ENCODE peak calls at places on chromosome 2, in four cellular contexts. L is fibroblast of pulmonary artery, A is kidney epithelial cell, I is Panc1. K is an unnamed sample.

GRCh38 chr2:50143822-50144575 is 887.9 kb downstream of the NRXN1 start:
- DNase-seq in I (peak), L (peak), A (peak), K (peak)

GRCh38 chr2:15158117-15158516 is 403.0 kb downstream of the NBAS start:
- DNase-seq in I (no peak), L (no peak), A (no peak), K (no peak)

GRCh38 chr2:175007510-175007909 is 2.3 kb upstream of the CHN1 start:
- DNase-seq in A (no peak), L (no peak), I (no peak), K (no peak)

GRCh38 chr2:217946071-217946470 is 56.7 kb downstream of the TNS1 start:
- DNase-seq in A (no peak), L (no peak), I (no peak), K (no peak)

GRCh38 chr2:48250943-48251342 is 279.0 kb upstream of the STON1 start:
- DNase-seq in A (no peak), L (peak), I (no peak), K (peak)

GRCh38 chr2:165293439-165294420 is 54.5 kb downstream of the SCN2A start:
- DNase-seq in I (peak), A (peak), L (peak), K (peak)

GRCh38 chr2:196183172-196183473 is 11.7 kb upstream of the STK17B start:
- DNase-seq in I (no peak), A (no peak), L (no peak), K (no peak)

GRCh38 chr2:108542071-108542470 is 7.8 kb downstream of the LIMS1 start:
- DNase-seq in I (no peak), L (peak), A (no peak), K (peak)

GRCh38 chr2:157837851-157838441 is 38.2 kb downstream of the ACVR1 start:
- DNase-seq in A (no peak), L (peak), I (no peak), K (peak)

GRCh38 chr2:177252808-177253531 is 11.6 kb downstream of the NFE2L2 start:
- DNase-seq in A (no peak), L (no peak), I (no peak), K (no peak)

GRCh38 chr2:102809291-102810189 is 47.7 kb downstream of the TMEM182 start:
- DNase-seq in A (no peak), I (no peak), L (no peak), K (no peak)

GRCh38 chr2:105375001-105375561 is 23.8 kb downstream of the FHL2 start:
- DNase-seq in A (no peak), L (peak), I (no peak), K (peak)

GRCh38 chr2:170822885-170823799 is 6.5 kb downstream of the GAD1 start:
- DNase-seq in I (no peak), L (no peak), A (no peak), K (no peak)

GRCh38 chr2:136407113-136407951 is 289.4 kb upstream of the CXCR4 start:
- DNase-seq in L (no peak), I (no peak), A (no peak), K (no peak)

GRCh38 chr2:234335676-234336228 is 161.1 kb downstream of the ARL4C start:
- DNase-seq in A (no peak), I (no peak), L (peak), K (peak)

GRCh38 chr2:64929329-64929728 is 59.9 kb upstream of the SLC1A4 start:
- DNase-seq in L (no peak), I (no peak), A (no peak), K (no peak)

GRCh38 chr2:100416397-100416938 is 1.0 kb downstream of the CHST10 start:
- DNase-seq in L (no peak), A (no peak), I (no peak), K (no peak)

GRCh38 chr2:173720310-173720709 is 244.9 kb downstream of the SP3 start:
- DNase-seq in I (no peak), L (peak), A (no peak), K (peak)
- TF ChIP-seq CTCF in I (no peak), L (peak), A (no peak), K (peak)

GRCh38 chr2:204340511-204340910 is 204.8 kb upstream of the PARD3B start:
- DNase-seq in I (no peak), A (no peak), L (no peak), K (peak)
- H3K4me3 ChIP-seq in I (no peak), A (no peak), L (peak), K (no peak)

GRCh38 chr2:98026292-98026691 is 30.5 kb upstream of the TMEM131 start:
- DNase-seq in I (no peak), A (no peak), L (no peak), K (no peak)

GRCh38 chr2:98026927-98027522 is 31.3 kb upstream of the TMEM131 start:
- DNase-seq in A (no peak), I (no peak), L (no peak), K (no peak)

GRCh38 chr2:98027535-98027934 is 31.8 kb upstream of the TMEM131 start:
- DNase-seq in L (no peak), A (no peak), I (no peak), K (no peak)

GRCh38 chr2:98027955-98028593 is 32.3 kb upstream of the TMEM131 start:
- DNase-seq in A (no peak), L (peak), I (no peak), K (peak)

GRCh38 chr2:98025481-98026037 is 29.8 kb upstream of the TMEM131 start:
- DNase-seq in I (no peak), A (no peak), L (no peak), K (no peak)
- TF ChIP-seq CTCF in I (no peak), A (no peak), L (no peak), K (peak)

DNA sequence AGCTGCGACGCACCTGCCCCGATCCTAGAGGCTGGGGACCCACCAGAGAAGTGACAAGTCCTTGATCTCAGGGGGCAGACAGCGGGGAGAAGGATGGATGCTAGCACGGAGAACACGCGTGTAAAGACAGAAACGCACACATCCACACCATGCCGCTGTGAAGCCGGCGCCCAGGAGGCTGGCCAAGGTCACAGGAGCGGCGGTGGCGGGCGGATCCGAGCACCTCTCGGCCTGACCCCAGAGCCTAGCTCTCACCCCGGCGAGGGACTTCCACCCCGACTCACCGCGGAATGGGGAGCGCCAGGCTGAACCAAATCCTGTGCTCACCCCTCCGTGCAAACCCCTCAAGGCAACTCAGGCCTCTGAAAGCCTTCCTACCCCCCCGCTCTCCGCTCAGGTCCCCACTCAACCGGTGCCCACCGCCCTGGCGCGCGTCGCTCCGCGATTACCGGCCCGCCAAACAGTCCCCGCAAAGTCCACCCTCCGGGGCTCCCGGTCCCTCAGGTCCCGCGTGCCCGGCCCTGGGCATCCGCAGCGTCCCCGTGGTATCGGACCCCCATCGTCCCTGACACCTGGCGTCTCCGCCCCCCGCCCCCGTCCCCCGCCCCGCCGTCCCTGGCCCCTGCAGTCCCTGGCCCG is 455 bp upstream of the LRRFIP1 start:
- DNase-seq in I (no peak), L (no peak), A (no peak), K (no peak)
- H3K4me3 ChIP-seq in I (peak), L (peak), A (peak), K (peak)

GRCh38 chr2:4404363-4404762 is 701.0 kb downstream of the DCDC2C start:
- DNase-seq in I (no peak), L (no peak), A (no peak), K (no peak)

GRCh38 chr2:4412637-4413187 is 709.3 kb downstream of the DCDC2C start:
- DNase-seq in L (no peak), I (no peak), A (no peak), K (no peak)

DNA sequence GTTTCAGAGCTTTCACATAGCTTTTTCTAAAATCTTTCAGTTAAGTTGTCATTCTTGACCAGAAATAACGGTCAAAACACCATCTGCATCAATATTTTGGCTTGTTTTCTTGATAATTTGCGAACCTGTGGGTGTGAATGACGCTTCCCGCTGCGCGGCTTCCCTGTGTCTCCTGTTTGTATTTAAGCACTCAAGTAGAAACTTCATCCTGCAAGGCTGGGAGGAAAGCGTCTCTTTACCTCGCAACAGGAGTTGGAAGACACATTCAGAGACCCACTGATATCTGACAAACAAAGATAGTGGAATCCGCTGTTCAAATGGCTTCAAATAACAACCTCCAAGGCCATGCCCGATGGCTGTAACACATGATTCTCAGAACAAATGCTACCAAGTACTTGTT is 704.9 kb downstream of the DCDC2C start:
- DNase-seq in I (no peak), A (no peak), L (no peak), K (no peak)
- TF ChIP-seq CTCF in I (no peak), A (no peak), L (no peak), K (no peak)

K was measured in cardiac fibroblast.